ENCODE peak calls at places on chromosomes 6 and 20, in five cellular contexts. L, K, Q, D and S are unnamed samples.

GRCh38 chr6:112502348-112503130 is 155.4 kb downstream of the RFPL4B start:
- DNase-seq in D (no peak), K (no peak), Q (no peak), L (no peak), S (no peak)

GRCh38 chr6:130922922-130923321 is 95.7 kb downstream of the SMLR1 start:
- DNase-seq in K (no peak), D (no peak), L (no peak), Q (no peak), S (no peak)

GRCh38 chr6:116254297-116254724 is 436 bp upstream of the TSPYL4 start:
- DNase-seq in K (no peak), D (no peak), Q (no peak), L (no peak), S (no peak)

GRCh38 chr6:38678178-38678760 is 24.7 kb downstream of the GLO1 start:
- DNase-seq in K (no peak), L (no peak), D (no peak), Q (no peak), S (peak; percentile 47)

GRCh38 chr6:152863618-152864326 is 113.2 kb downstream of the VIP start:
- DNase-seq in Q (no peak), D (peak; percentile 39), L (no peak), K (peak; percentile 45), S (no peak)

GRCh38 chr20:43767686-43768474 is 41.1 kb upstream of the GTSF1L start:
- DNase-seq in Q (no peak), K (no peak), D (no peak), L (no peak), S (no peak)

GRCh38 chr20:19251506-19251905 is 39.1 kb downstream of the SLC24A3 start:
- DNase-seq in D (no peak), Q (no peak), L (no peak), K (no peak), S (no peak)

GRCh38 chr6:117233146-117233545 is 32.2 kb upstream of the VGLL2 start:
- DNase-seq in K (no peak), Q (no peak), L (no peak), D (no peak), S (no peak)

GRCh38 chr6:136726837-136727557 is 65.3 kb downstream of the MAP3K5 start:
- DNase-seq in Q (no peak), K (no peak), L (no peak), D (no peak), S (no peak)

GRCh38 chr6:38284772-38285406 is 354.8 kb downstream of the BTBD9 start:
- DNase-seq in Q (no peak), L (no peak), D (no peak), K (no peak), S (no peak)

GRCh38 chr20:62740286-62741141 is 31.9 kb downstream of the NTSR1 start:
- DNase-seq in Q (peak; percentile 48), K (peak; percentile 48), D (peak; percentile 10), L (peak; percentile 88), S (no peak)

GRCh38 chr20:19628570-19629134 is 129.4 kb upstream of the RIN2 start:
- DNase-seq in D (peak; percentile 32), L (no peak), Q (no peak), K (peak; percentile 60), S (no peak)

GRCh38 chr6:135180458-135181332 is at the start of gene MYB:
- DNase-seq in Q (peak; percentile 63), L (peak; percentile 91), K (peak; percentile 45), D (peak; percentile 56), S (peak; percentile 30)

GRCh38 chr6:3337521-3338350 is 79.0 kb downstream of the PSMG4 start:
- DNase-seq in K (no peak), L (no peak), D (no peak), Q (no peak), S (no peak)

GRCh38 chr20:53001502-53002301 is 29.5 kb downstream of the TSHZ2 start:
- DNase-seq in D (no peak), K (no peak), L (no peak), Q (no peak), S (no peak)
- H3K27ac ChIP-seq in D (peak overlapping the region; percentile 29), K (no peak overlapping the region), L (peak overlapping the region; percentile 70), Q (peak overlapping the region; percentile 8), S (no peak overlapping the region)

GRCh38 chr20:2747676-2748235 is 52.7 kb downstream of the CPXM1 start:
- DNase-seq in K (no peak), L (no peak), Q (no peak), D (no peak), S (no peak)
- H3K27me3 ChIP-seq in K (peaks cover 3% of the 10 kb centered on the region), L (peaks cover 3% of the 10 kb centered on the region), Q (peaks cover under 1% of the 10 kb centered on the region), D (no peaks in the 10 kb centered on the region), S (no peaks in the 10 kb centered on the region)

GRCh38 chr6:40474937-40475336 is 112.2 kb downstream of the LRFN2 start:
- DNase-seq in K (no peak), D (no peak), L (no peak), Q (no peak), S (no peak)
- TF ChIP-seq CTCF in K (no peak), D (no peak), L (no peak), Q (no peak), S (no peak)

GRCh38 chr20:3751664-3752385 is 15.7 kb downstream of the ADISSP start:
- DNase-seq in L (no peak), D (peak; percentile 68), K (peak; percentile 49), Q (peak; percentile 82), S (no peak)
- H3K27ac ChIP-seq in L (no peak overlapping the region), D (no peak overlapping the region), K (no peak overlapping the region), Q (no peak overlapping the region), S (no peak overlapping the region)

GRCh38 chr6:44457606-44458005 is 70.1 kb downstream of the CDC5L start:
- DNase-seq in D (no peak), L (no peak), K (no peak), Q (no peak), S (no peak)

GRCh38 chr6:44456070-44456965 is 68.8 kb downstream of the CDC5L start:
- DNase-seq in L (peak; percentile 84), Q (no peak), D (peak; percentile 47), K (peak; percentile 66), S (no peak)

GRCh38 chr6:44462335-44462734 is 74.8 kb downstream of the CDC5L start:
- DNase-seq in K (no peak), D (no peak), Q (no peak), L (no peak), S (no peak)

GRCh38 chr6:44456966-44457292 is 69.4 kb downstream of the CDC5L start:
- DNase-seq in L (no peak), Q (no peak), D (no peak), K (no peak), S (no peak)

DNA sequence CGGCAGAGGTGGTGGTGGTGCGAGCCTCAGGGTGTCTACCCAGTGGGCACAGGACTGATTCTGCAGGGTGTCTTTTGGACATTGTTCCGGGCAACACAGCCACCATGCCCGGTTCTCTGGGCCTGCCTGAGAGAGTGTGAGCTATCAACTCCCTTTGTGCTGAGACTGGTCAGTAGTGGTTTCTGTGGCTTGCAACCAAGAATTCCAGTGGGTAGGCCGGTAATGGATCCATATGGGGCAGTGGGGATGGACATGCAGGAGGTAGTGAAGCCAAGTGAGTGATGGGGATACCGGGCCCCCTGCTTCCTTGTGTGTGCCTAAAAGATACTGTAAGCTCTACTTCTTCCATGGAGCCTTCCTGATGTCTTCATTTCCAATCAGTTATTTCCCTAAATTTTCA is 71.0 kb downstream of the CDC5L start:
- DNase-seq in Q (no peak), L (no peak), K (no peak), D (no peak), S (no peak)
- H3K27me3 ChIP-seq in Q (no peaks in the 10 kb centered on the region), L (no peaks in the 10 kb centered on the region), K (no peaks in the 10 kb centered on the region), D (no peaks in the 10 kb centered on the region), S (no peaks in the 10 kb centered on the region)

DNA sequence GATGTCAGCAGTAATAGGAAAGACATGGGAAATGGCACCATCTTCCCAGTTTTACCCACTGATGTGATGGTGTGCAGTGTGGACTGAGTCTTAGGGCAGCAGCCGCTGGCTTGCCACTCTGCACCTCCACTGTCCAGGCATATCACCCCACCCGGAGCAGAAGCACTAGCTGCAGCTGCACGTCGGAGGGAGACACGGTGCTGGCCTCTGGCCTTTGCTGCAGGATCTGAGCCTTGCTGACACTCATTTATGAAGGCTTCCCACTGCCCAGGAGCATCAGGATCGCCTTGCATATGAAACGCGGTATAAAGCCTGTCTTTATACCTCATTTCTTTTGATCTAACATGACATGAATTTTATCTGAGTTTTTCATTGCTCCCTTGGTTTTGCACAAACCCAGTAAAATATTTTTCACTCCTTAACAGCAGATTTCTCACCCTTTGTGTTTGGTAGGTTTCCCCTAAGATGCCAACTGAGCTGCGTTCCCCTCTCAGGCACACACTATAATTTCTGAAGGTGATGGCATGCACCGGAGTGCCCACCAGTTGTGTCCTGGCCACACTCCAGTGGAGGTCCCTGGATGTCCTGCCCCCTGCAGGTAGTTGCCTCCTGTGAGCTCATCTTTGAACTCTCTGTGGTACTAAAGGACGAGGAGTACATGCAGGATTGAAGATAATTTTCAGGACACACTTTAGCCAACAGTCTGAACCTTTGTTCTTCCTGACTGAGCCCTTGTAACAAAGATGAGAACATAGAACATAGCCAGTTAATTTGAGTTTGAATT is 8.9 kb upstream of the EXOC2 start:
- DNase-seq in K (no peak), L (no peak), D (no peak), Q (no peak), S (no peak)
- TF ChIP-seq CTCF in K (no peak), L (no peak), D (no peak), Q (no peak), S (no peak)

GRCh38 chr6:13398421-13398994 is 70.2 kb upstream of the TBC1D7 start:
- DNase-seq in L (no peak), D (no peak), Q (no peak), K (no peak), S (no peak)

GRCh38 chr6:13395272-13396237 is 67.2 kb upstream of the TBC1D7 start:
- DNase-seq in Q (peak; percentile 79), L (no peak), D (peak; percentile 77), K (peak; percentile 85), S (peak; percentile 79)

GRCh38 chr6:13396241-13396792 is 68.0 kb upstream of the TBC1D7 start:
- DNase-seq in L (no peak), D (no peak), K (no peak), Q (no peak), S (no peak)

GRCh38 chr6:13398081-13398406 is 69.7 kb upstream of the TBC1D7 start:
- DNase-seq in D (no peak), L (no peak), K (no peak), Q (no peak), S (no peak)

DNA sequence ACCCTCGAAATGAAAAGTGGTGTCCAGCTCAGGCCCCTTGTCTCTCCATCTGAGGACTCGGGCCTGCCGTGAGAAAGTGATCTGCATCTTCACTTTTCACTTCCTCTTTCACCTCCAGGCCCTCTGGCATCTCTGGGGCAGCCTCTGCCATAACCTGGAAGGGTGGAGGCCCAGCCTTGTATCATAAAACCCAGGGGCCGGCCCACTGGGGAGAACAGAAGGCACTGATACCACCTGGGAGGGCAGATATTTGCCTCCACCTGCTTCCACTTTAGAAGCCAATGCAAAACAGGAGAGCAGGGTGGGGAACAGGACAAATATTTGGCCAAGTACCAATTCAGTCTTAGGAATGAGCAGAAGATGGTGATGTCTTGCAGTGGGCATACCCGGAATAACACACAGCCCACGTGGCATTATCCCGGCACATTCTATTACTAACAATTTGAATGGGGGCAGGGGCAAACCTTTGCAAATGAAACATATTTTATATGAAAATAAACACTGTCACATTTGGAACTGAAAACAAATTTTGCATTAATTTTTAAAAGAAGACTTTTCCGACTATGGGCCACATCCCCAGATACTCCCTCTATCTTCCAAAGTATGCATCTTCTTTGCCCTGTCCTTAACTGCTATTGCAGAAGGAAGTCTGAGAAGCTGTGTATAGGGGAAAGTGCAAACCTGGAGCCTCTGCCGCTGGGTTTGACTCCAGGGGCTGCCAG is 69.2 kb upstream of the TBC1D7 start:
- DNase-seq in K (no peak), Q (peak; percentile 56), L (peak; percentile 88), D (no peak), S (no peak)
- H3K27ac ChIP-seq in K (no peak overlapping the region), Q (no peak overlapping the region), L (peak overlapping the region; percentile 76), D (no peak overlapping the region), S (peak overlapping the region; percentile 28)

GRCh38 chr6:100451577-100451976 is 13.1 kb downstream of the SIM1 start:
- DNase-seq in Q (no peak), D (no peak), L (no peak), K (no peak), S (no peak)
- H3K27me3 ChIP-seq in Q (peaks cover 98% of the 10 kb centered on the region), D (no peaks in the 10 kb centered on the region), L (peaks cover 78% of the 10 kb centered on the region), K (peaks cover 65% of the 10 kb centered on the region), S (peaks cover 78% of the 10 kb centered on the region)